ENCODE peak calls at places on chromosomes 13 and 19, in six cellular contexts. J, T, Q, O, K and C are unnamed samples.
A peak's percentile ranks its signal among the peaks of the same experiment; 100 is the strongest.

GRCh38 chr13:36736119-36736726 is 62.4 kb downstream of the SERTM1 start:
- DNase-seq in T (peak; percentile 24), K (peak; percentile 45), J (peak; percentile 19), Q (peak; percentile 43), O (peak; percentile 35), C (peak; percentile 74)

GRCh38 chr19:13920524-13920923 is 14.5 kb downstream of the CC2D1A start:
- DNase-seq in T (no peak), Q (no peak), K (no peak), O (no peak), J (no peak), C (no peak)

GRCh38 chr19:5926641-5927438 is 12.8 kb downstream of the CAPS start:
- DNase-seq in O (peak; percentile 81), J (no peak), T (no peak), K (peak; percentile 86), Q (no peak), C (no peak)

GRCh38 chr13:21735621-21736401 is 64.9 kb downstream of the FGF9 start:
- DNase-seq in T (no peak), K (no peak), O (no peak), J (no peak), Q (no peak), C (no peak)

GRCh38 chr13:44389003-44389666 is 15.5 kb downstream of the SERP2 start:
- DNase-seq in O (no peak), Q (no peak), K (no peak), J (no peak), T (no peak), C (peak; percentile 11)

GRCh38 chr19:13314761-13315160 is 164.6 kb downstream of the IER2 start:
- DNase-seq in T (no peak), O (no peak), Q (no peak), K (no peak), J (no peak), C (no peak)

GRCh38 chr13:35485451-35485850 is 9.0 kb upstream of the MAB21L1 start:
- DNase-seq in T (no peak), Q (no peak), K (no peak), O (no peak), J (no peak), C (no peak)

GRCh38 chr13:75402787-75403186 is 79.2 kb downstream of the TBC1D4 start:
- DNase-seq in O (peak; percentile 33), J (no peak), K (no peak), Q (no peak), T (no peak), C (peak; percentile 3)